ENCODE peak calls at places on chromosomes 1 and 21, in ten cellular contexts. M, E, W, F, Z, Y, B, U, K and O are unnamed samples.

GRCh38 chr1:232709339-232709738 is 79.4 kb upstream of the SIPA1L2 start:
- DNase-seq in M (no peak), E (peak), W (no peak), F (no peak), Z (no peak), Y (no peak), B (no peak), U (no peak), K (no peak), O (no peak)

GRCh38 chr21:25850126-25850831 is 115.5 kb downstream of the GABPA start:
- DNase-seq in M (no peak), E (no peak), W (no peak), F (no peak), Z (no peak), Y (no peak), B (no peak), U (no peak), K (no peak), O (no peak)

GRCh38 chr21:32302560-32302959 is 3.9 kb downstream of the MRAP start:
- DNase-seq in M (no peak), E (no peak), W (no peak), F (no peak), Z (no peak), Y (no peak), B (no peak), U (no peak), K (no peak), O (no peak)

GRCh38 chr1:203638914-203639313 is 12.3 kb downstream of the ATP2B4 start:
- DNase-seq in M (no peak), E (no peak), W (no peak), F (no peak), Z (no peak), Y (no peak), B (no peak), U (no peak), K (peak), O (peak)

GRCh38 chr1:16903054-16903453 is 7.3 kb downstream of the RNU1-2 start:
- DNase-seq in M (no peak), E (peak), W (no peak), F (no peak), Z (no peak), Y (no peak), B (no peak), U (no peak), K (peak), O (peak)

GRCh38 chr21:39951183-39952101 is 84.2 kb downstream of the PCP4 start:
- DNase-seq in M (no peak), E (no peak), W (no peak), F (no peak), Z (no peak), Y (no peak), B (no peak), U (no peak), K (no peak), O (no peak)

GRCh38 chr1:174874337-174875053 is 125.3 kb upstream of the CACYBP start:
- DNase-seq in M (no peak), E (no peak), W (no peak), F (no peak), Z (peak), Y (peak), B (peak), U (no peak), K (no peak), O (no peak)

GRCh38 chr1:156909671-156910070 is 10.8 kb upstream of the LRRC71 start:
- DNase-seq in M (no peak), E (no peak), W (no peak), F (no peak), Z (no peak), Y (no peak), B (no peak), U (no peak), K (no peak), O (no peak)

GRCh38 chr1:153260980-153261792 is 1.7 kb downstream of the LORICRIN start:
- DNase-seq in M (peak), E (peak), W (no peak), F (peak), Z (peak), Y (peak), B (peak), U (peak), K (peak), O (peak)

GRCh38 chr1:16006552-16007485 is 2.8 kb downstream of the SRARP start:
- DNase-seq in M (no peak), E (peak), W (no peak), F (no peak), Z (no peak), Y (no peak), B (peak), U (no peak), K (no peak), O (no peak)

GRCh38 chr1:109846148-109846547 is 64.5 kb upstream of the CSF1 start:
- DNase-seq in M (peak), E (no peak), W (no peak), F (no peak), Z (no peak), Y (no peak), B (no peak), U (no peak), K (no peak), O (no peak)

GRCh38 chr1:45321444-45321843 is 5.3 kb upstream of the HPDL start:
- DNase-seq in M (no peak), E (no peak), W (no peak), F (no peak), Z (no peak), Y (no peak), B (no peak), U (no peak), K (no peak), O (no peak)

GRCh38 chr1:58528518-58528917 is 18.0 kb downstream of the OMA1 start:
- DNase-seq in M (no peak), E (peak), W (no peak), F (no peak), Z (no peak), Y (no peak), B (no peak), U (no peak), K (no peak), O (peak)

GRCh38 chr1:212860713-212861581 is 2.9 kb downstream of the FLVCR1 start:
- DNase-seq in M (no peak), E (peak), W (no peak), F (no peak), Z (no peak), Y (no peak), B (no peak), U (no peak), K (no peak), O (peak)

GRCh38 chr21:41377715-41378114 is 15.9 kb downstream of the MX2 start:
- DNase-seq in M (no peak), E (no peak), W (no peak), F (no peak), Z (no peak), Y (no peak), B (no peak), U (no peak), K (peak), O (no peak)

GRCh38 chr1:107776898-107777663 is 187.9 kb downstream of the VAV3 start:
- DNase-seq in M (no peak), E (no peak), W (no peak), F (no peak), Z (no peak), Y (peak), B (peak), U (no peak), K (no peak), O (no peak)

GRCh38 chr1:179955318-179955638 is 668 bp downstream of the CEP350 start:
- DNase-seq in M (no peak), E (peak), W (no peak), F (no peak), Z (no peak), Y (no peak), B (no peak), U (no peak), K (no peak), O (no peak)

GRCh38 chr1:23452011-23452411 is 27.5 kb upstream of the TCEA3 start:
- DNase-seq in M (no peak), E (no peak), W (no peak), F (peak), Z (peak), Y (no peak), B (no peak), U (peak), K (peak), O (peak)

GRCh38 chr21:44285547-44285992 is at the start of gene AIRE:
- DNase-seq in M (peak), E (no peak), W (no peak), F (no peak), Z (no peak), Y (no peak), B (no peak), U (no peak), K (no peak), O (no peak)

GRCh38 chr21:38505654-38506523 is 7.6 kb upstream of the ERG start:
- DNase-seq in M (no peak), E (peak), W (peak), F (no peak), Z (peak), Y (peak), B (peak), U (no peak), K (no peak), O (peak)

GRCh38 chr1:51569284-51570062 is 47.4 kb upstream of the OSBPL9 start:
- DNase-seq in M (no peak), E (peak), W (peak), F (no peak), Z (peak), Y (peak), B (peak), U (peak), K (no peak), O (peak)

GRCh38 chr1:226939439-226940028 is 560 bp upstream of the COQ8A start:
- DNase-seq in M (no peak), E (no peak), W (no peak), F (peak), Z (peak), Y (no peak), B (peak), U (peak), K (peak), O (no peak)

GRCh38 chr1:236002025-236002390 is 62.9 kb downstream of the NID1 start:
- DNase-seq in M (no peak), E (no peak), W (no peak), F (no peak), Z (no peak), Y (no peak), B (no peak), U (no peak), K (no peak), O (no peak)

GRCh38 chr1:112878321-112878720 is 77.7 kb downstream of the SLC16A1 start:
- DNase-seq in M (no peak), E (no peak), W (no peak), F (no peak), Z (no peak), Y (no peak), B (no peak), U (no peak), K (no peak), O (no peak)

GRCh38 chr1:207828485-207829158 is 76.8 kb downstream of the CD46 start:
- DNase-seq in M (peak), E (peak), W (no peak), F (peak), Z (peak), Y (peak), B (no peak), U (peak), K (peak), O (peak)

GRCh38 chr1:223188618-223189356 is 45.7 kb upstream of the TLR5 start:
- DNase-seq in M (no peak), E (no peak), W (no peak), F (no peak), Z (no peak), Y (no peak), B (no peak), U (no peak), K (no peak), O (no peak)

GRCh38 chr1:208433086-208433485 is 188.9 kb upstream of the PLXNA2 start:
- DNase-seq in M (no peak), E (no peak), W (no peak), F (no peak), Z (no peak), Y (no peak), B (no peak), U (no peak), K (no peak), O (no peak)

GRCh38 chr1:211591980-211592493 is 13.1 kb upstream of the SLC30A1 start:
- DNase-seq in M (no peak), E (peak), W (no peak), F (no peak), Z (no peak), Y (no peak), B (no peak), U (no peak), K (no peak), O (no peak)

GRCh38 chr1:33007190-33008050 is 29.3 kb downstream of the AK2 start:
- DNase-seq in M (no peak), E (peak), W (peak), F (no peak), Z (peak), Y (peak), B (no peak), U (peak), K (no peak), O (peak)

GRCh38 chr1:153697873-153698647 is 19.6 kb downstream of the NPR1 start:
- DNase-seq in M (peak), E (peak), W (no peak), F (peak), Z (no peak), Y (no peak), B (no peak), U (no peak), K (peak), O (no peak)

GRCh38 chr1:8167936-8168335 is 141.8 kb upstream of the ERRFI1 start:
- DNase-seq in M (no peak), E (no peak), W (no peak), F (no peak), Z (no peak), Y (no peak), B (no peak), U (no peak), K (peak), O (no peak)

GRCh38 chr1:82110366-82111254 is 309.9 kb downstream of the ADGRL2 start:
- DNase-seq in M (no peak), E (peak), W (no peak), F (no peak), Z (no peak), Y (no peak), B (no peak), U (no peak), K (no peak), O (no peak)

GRCh38 chr21:34276711-34277425 is 86.9 kb upstream of the KCNE2 start:
- DNase-seq in M (no peak), E (no peak), W (no peak), F (no peak), Z (no peak), Y (no peak), B (peak), U (no peak), K (no peak), O (peak)

GRCh38 chr21:44364151-44365053 is 11.0 kb downstream of the TRPM2 start:
- DNase-seq in M (no peak), E (no peak), W (no peak), F (peak), Z (no peak), Y (no peak), B (no peak), U (no peak), K (peak), O (no peak)

GRCh38 chr1:24415910-24416665 is 486 bp downstream of the NIPAL3 start:
- DNase-seq in M (peak), E (peak), W (no peak), F (no peak), Z (peak), Y (no peak), B (no peak), U (no peak), K (no peak), O (peak)

GRCh38 chr1:14607295-14607694 is 8.8 kb downstream of the KAZN start:
- DNase-seq in M (no peak), E (no peak), W (no peak), F (no peak), Z (no peak), Y (no peak), B (no peak), U (no peak), K (no peak), O (no peak)

GRCh38 chr1:14611792-14612191 is 13.3 kb downstream of the KAZN start:
- DNase-seq in M (no peak), E (no peak), W (no peak), F (no peak), Z (no peak), Y (no peak), B (no peak), U (no peak), K (no peak), O (no peak)

GRCh38 chr1:14605945-14606344 is 7.5 kb downstream of the KAZN start:
- DNase-seq in M (no peak), E (no peak), W (no peak), F (no peak), Z (no peak), Y (no peak), B (no peak), U (no peak), K (no peak), O (no peak)

GRCh38 chr1:14606632-14607031 is 8.1 kb downstream of the KAZN start:
- DNase-seq in M (no peak), E (no peak), W (no peak), F (no peak), Z (no peak), Y (no peak), B (no peak), U (no peak), K (no peak), O (peak)

GRCh38 chr1:14608308-14608707 is 9.8 kb downstream of the KAZN start:
- DNase-seq in M (no peak), E (no peak), W (no peak), F (no peak), Z (no peak), Y (no peak), B (no peak), U (no peak), K (no peak), O (no peak)
- TF ChIP-seq CTCF in M (peak), E (no peak), W (no peak), F (no peak), Z (no peak), Y (no peak), B (no peak), U (no peak), K (no peak), O (no peak)

DNA sequence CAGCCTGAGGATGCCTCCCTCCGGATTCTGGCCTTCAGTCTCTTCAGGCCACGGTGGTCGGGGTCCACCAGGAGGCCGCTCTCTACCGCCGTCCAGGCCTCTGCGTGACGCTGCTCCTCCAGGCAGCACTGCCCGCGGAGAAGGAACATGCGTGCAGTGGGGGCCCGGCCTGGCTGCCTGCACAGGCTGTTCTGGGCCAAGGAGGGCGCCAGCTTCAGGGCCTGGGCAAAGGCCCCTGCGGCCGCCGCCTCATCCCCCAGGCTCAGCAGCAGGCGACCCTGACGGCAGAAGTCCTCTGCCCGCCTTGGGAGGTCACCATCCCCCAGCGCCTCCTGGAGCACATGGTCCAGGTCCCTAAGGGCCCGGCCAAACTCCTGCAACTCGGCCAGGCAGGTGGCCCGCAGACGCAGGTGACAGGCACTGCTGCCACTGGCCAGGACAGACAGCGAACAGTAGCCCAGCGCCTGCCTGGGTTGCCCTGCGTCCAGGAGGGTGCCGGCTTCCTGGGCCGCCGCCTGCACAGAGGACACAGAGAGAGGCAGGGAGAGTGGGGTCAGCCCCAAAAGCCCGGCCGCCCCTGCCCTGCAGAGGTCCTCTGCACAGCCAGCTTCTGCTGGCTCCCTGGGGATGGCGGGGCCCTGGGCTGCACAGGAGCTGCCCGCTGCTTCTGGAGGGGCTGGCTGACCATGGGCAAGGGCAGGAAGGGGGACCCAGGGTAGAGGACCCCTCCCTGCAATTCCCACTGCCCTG is 8.7 kb upstream of the MMEL1 start:
- DNase-seq in M (no peak), E (no peak), W (no peak), F (peak), Z (no peak), Y (no peak), B (peak), U (no peak), K (no peak), O (no peak)
- TF ChIP-seq CTCF in M (no peak), E (no peak), W (no peak), F (no peak), Z (no peak), Y (no peak), B (no peak), U (no peak), K (no peak), O (no peak)

GRCh38 chr1:199041173-199041914 is 402.5 kb downstream of the PTPRC start:
- DNase-seq in M (no peak), E (peak), W (no peak), F (no peak), Z (no peak), Y (peak), B (peak), U (no peak), K (no peak), O (peak)

GRCh38 chr1:199044191-199044590 is 405.4 kb downstream of the PTPRC start:
- DNase-seq in M (no peak), E (no peak), W (no peak), F (no peak), Z (no peak), Y (no peak), B (no peak), U (no peak), K (no peak), O (no peak)

GRCh38 chr1:199042193-199042592 is 403.4 kb downstream of the PTPRC start:
- DNase-seq in M (no peak), E (no peak), W (no peak), F (no peak), Z (no peak), Y (no peak), B (no peak), U (no peak), K (no peak), O (peak)

DNA sequence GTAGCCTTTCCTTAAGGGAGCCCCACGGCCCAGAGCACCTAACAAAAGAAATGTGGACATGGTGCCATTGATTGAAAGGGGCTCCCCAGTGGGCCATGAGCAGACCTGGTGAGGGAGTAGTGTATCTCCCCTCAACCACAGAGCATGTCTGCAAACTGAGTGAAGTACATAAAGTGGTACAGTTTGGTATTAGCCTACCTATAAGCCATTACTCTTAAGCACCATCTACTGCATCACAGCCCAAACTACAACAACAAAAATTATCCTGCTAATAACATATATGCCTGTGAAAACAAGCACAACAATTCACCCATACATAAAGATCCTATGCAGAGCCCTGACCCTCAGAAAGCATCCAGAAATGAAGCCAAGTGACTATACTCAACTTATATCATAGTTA is 407.8 kb downstream of the PTPRC start:
- DNase-seq in M (no peak), E (peak), W (no peak), F (no peak), Z (no peak), Y (no peak), B (no peak), U (no peak), K (no peak), O (peak)
- TF ChIP-seq CTCF in M (no peak), E (peak), W (no peak), F (no peak), Z (no peak), Y (no peak), B (no peak), U (no peak), K (no peak), O (peak)

DNA sequence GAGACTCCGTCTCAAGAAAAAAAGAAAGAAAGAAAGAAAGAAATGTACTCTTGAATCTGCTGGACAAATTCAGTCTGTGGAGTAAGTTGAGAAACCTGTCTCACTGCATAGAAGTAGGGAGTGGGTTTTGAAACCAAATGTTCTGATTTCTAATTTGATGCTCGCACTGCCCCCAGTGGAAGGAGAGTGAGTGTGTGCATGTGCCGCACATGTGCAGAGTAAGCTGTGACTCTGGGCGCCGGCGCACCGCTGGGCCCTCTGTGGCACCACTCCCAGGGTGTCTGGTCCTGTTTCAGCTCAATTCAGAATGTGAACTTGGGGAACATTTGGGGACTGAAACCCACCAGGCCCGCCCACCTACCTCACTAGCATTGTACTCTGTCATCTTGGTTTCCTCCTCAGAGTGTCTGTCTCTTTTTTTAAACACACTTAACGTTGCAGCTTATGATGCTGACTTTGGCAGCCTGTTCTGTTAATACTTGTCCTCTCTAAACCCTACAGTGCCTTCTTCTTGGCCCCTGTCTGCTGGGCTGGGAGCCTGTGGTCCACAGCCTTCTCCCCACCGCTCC is 104.6 kb downstream of the CACNA1E start:
- DNase-seq in M (no peak), E (no peak), W (no peak), F (no peak), Z (no peak), Y (no peak), B (no peak), U (no peak), K (no peak), O (peak)
- TF ChIP-seq CTCF in M (peak), E (no peak), W (no peak), F (peak), Z (no peak), Y (no peak), B (no peak), U (no peak), K (no peak), O (peak)

GRCh38 chr21:17828223-17828622 is 9.1 kb upstream of the C21orf91 start:
- DNase-seq in M (no peak), E (peak), W (peak), F (no peak), Z (no peak), Y (no peak), B (no peak), U (no peak), K (no peak), O (no peak)
- TF ChIP-seq CTCF in M (no peak), E (no peak), W (no peak), F (no peak), Z (no peak), Y (no peak), B (no peak), U (no peak), K (no peak), O (no peak)